ENCODE peak calls at places on chromosomes 2 and 18, in eight cellular contexts. L is fibroblast of the conjunctiva; U is T-cell; P is stimulated activated CD8-positive, alpha-beta memory T cell treated with anti-CD3 and anti-CD28 coated beads, Interleukin-7, amount 100 ng/mL, for 24 hours; J is NCI-H1694; D is RCC 7860; X is stomach; G is glomerular endothelial cell. E is an unnamed sample.

GRCh38 chr2:27408601-27409320 is 630 bp downstream of the PPM1G start:
- DNase-seq in L (no peak), U (no peak), P (no peak), J (no peak), D (no peak), X (no peak), G (no peak), E (no peak)

GRCh38 chr2:217790195-217790594 is 212.6 kb downstream of the TNS1 start:
- DNase-seq in L (no peak), U (no peak), P (no peak), J (no peak), D (no peak), X (no peak), G (no peak), E (no peak)

GRCh38 chr18:36302676-36303075 is 5.2 kb downstream of the FHOD3 start:
- DNase-seq in L (no peak), U (no peak), P (no peak), J (no peak), D (no peak), X (no peak), G (no peak), E (no peak)

GRCh38 chr2:240140511-240140910 is at the start of gene OTOS:
- DNase-seq in L (no peak), U (no peak), P (no peak), J (no peak), D (no peak), X (no peak), G (no peak), E (peak)

GRCh38 chr2:18883626-18884456 is 294.5 kb upstream of the NT5C1B start:
- DNase-seq in L (peak), U (no peak), P (no peak), J (peak), D (no peak), X (no peak), G (no peak), E (no peak)

GRCh38 chr2:205835982-205836381 is 153.7 kb downstream of the NRP2 start:
- DNase-seq in L (no peak), U (no peak), P (no peak), J (no peak), D (no peak), X (no peak), G (no peak), E (no peak)

GRCh38 chr2:98835831-98836385 is 100.1 kb downstream of the CRACDL start:
- DNase-seq in L (no peak), U (peak), P (no peak), J (no peak), D (no peak), X (no peak), G (no peak), E (no peak)

GRCh38 chr2:73291093-73291460 is 2.3 kb downstream of the EGR4 start:
- DNase-seq in L (no peak), U (peak), P (peak), J (no peak), D (no peak), X (no peak), G (no peak), E (no peak)

GRCh38 chr2:98909381-98910211 is 26.4 kb downstream of the CRACDL start:
- DNase-seq in L (peak), U (no peak), P (no peak), J (peak), D (no peak), X (peak), G (peak), E (peak)

GRCh38 chr2:112881217-112882000 is 29.6 kb upstream of the IL37 start:
- DNase-seq in L (no peak), U (no peak), P (no peak), J (no peak), D (peak), X (no peak), G (peak), E (no peak)

GRCh38 chr2:112893801-112894200 is 17.2 kb upstream of the IL37 start:
- DNase-seq in L (no peak), U (no peak), P (no peak), J (no peak), D (no peak), X (no peak), G (no peak), E (no peak)

GRCh38 chr2:161250864-161251436 is 57.3 kb upstream of the PSMD14 start:
- DNase-seq in L (no peak), U (no peak), P (no peak), J (peak), D (peak), X (no peak), G (peak), E (peak)

GRCh38 chr2:71156531-71156930 is 26.1 kb downstream of the MPHOSPH10 start:
- DNase-seq in L (peak), U (no peak), P (no peak), J (peak), D (no peak), X (no peak), G (no peak), E (peak)

GRCh38 chr18:8908792-8909510 is 193.5 kb upstream of the NDUFV2 start:
- DNase-seq in L (no peak), U (no peak), P (no peak), J (no peak), D (no peak), X (no peak), G (no peak), E (no peak)

GRCh38 chr2:86073225-86073624 is 32.5 kb downstream of the POLR1A start:
- DNase-seq in L (no peak), U (no peak), P (no peak), J (no peak), D (no peak), X (no peak), G (no peak), E (no peak)

GRCh38 chr2:101854877-101855276 is 136.9 kb upstream of the IL1R2 start:
- DNase-seq in L (no peak), U (no peak), P (no peak), J (no peak), D (no peak), X (no peak), G (no peak), E (no peak)

GRCh38 chr2:157315901-157316300 is 9.7 kb downstream of the ERMN start:
- DNase-seq in L (no peak), U (no peak), P (no peak), J (no peak), D (no peak), X (no peak), G (no peak), E (no peak)

GRCh38 chr2:100407108-100407507 is 10.4 kb downstream of the CHST10 start:
- DNase-seq in L (no peak), U (no peak), P (no peak), J (no peak), D (no peak), X (no peak), G (no peak), E (no peak)

GRCh38 chr2:85831735-85832134 is 57.1 kb downstream of the ST3GAL5 start:
- DNase-seq in L (no peak), U (no peak), P (no peak), J (no peak), D (no peak), X (no peak), G (no peak), E (no peak)

GRCh38 chr2:132761437-132761836 is 91.4 kb upstream of the LYPD1 start:
- DNase-seq in L (no peak), U (no peak), P (no peak), J (no peak), D (no peak), X (no peak), G (no peak), E (no peak)

GRCh38 chr2:28510184-28510583 is 14.3 kb downstream of the PLB1 start:
- DNase-seq in L (no peak), U (no peak), P (no peak), J (no peak), D (no peak), X (peak), G (no peak), E (no peak)

GRCh38 chr18:69400976-69401474 is 337 bp downstream of the DOK6 start:
- DNase-seq in L (no peak), U (no peak), P (no peak), J (no peak), D (no peak), X (no peak), G (no peak), E (peak)

GRCh38 chr2:69711971-69712370 is 30.0 kb upstream of the ANXA4 start:
- DNase-seq in L (no peak), U (no peak), P (no peak), J (no peak), D (no peak), X (no peak), G (no peak), E (no peak)

GRCh38 chr2:129464631-129465030 is 514.8 kb upstream of the RAB6C start:
- DNase-seq in L (no peak), U (no peak), P (no peak), J (no peak), D (no peak), X (no peak), G (no peak), E (no peak)

GRCh38 chr18:55735969-55736368 is 148.0 kb upstream of the TCF4 start:
- DNase-seq in L (no peak), U (no peak), P (no peak), J (no peak), D (no peak), X (no peak), G (no peak), E (no peak)

GRCh38 chr2:20633001-20633400 is 17.9 kb downstream of the HS1BP3 start:
- DNase-seq in L (no peak), U (no peak), P (no peak), J (no peak), D (no peak), X (no peak), G (no peak), E (no peak)

GRCh38 chr2:165897741-165898140 is 55.8 kb downstream of the TTC21B start:
- DNase-seq in L (no peak), U (no peak), P (no peak), J (no peak), D (no peak), X (no peak), G (no peak), E (no peak)

E was measured in NCI-H2107.